ENCODE peak calls at places on chromosomes 3 and 15, in seven cellular contexts. J, L, K, F, Y, R and O are unnamed samples.

GRCh38 chr15:25784876-25785642 is 78.1 kb downstream of the ATP10A start:
- DNase-seq in J (no peak), L (no peak), K (no peak), F (no peak), Y (no peak), R (no peak), O (no peak)

GRCh38 chr3:50251220-50251619 is 15.2 kb downstream of the GNAI2 start:
- DNase-seq in J (no peak), L (peak), K (no peak), F (no peak), Y (no peak), R (no peak), O (no peak)

GRCh38 chr3:9583792-9584191 is 30.2 kb upstream of the LHFPL4 start:
- DNase-seq in J (no peak), L (no peak), K (no peak), F (no peak), Y (no peak), R (no peak), O (no peak)

GRCh38 chr3:50382271-50382670 is 22.9 kb upstream of the TMEM115 start:
- DNase-seq in J (no peak), L (no peak), K (no peak), F (no peak), Y (no peak), R (no peak), O (no peak)

GRCh38 chr15:69074011-69074842 is 59.7 kb downstream of the NOX5 start:
- DNase-seq in J (peak), L (peak), K (no peak), F (peak), Y (peak), R (no peak), O (peak)

GRCh38 chr15:52076889-52077781 is 35.4 kb downstream of the BCL2L10 start:
- DNase-seq in J (peak), L (peak), K (peak), F (no peak), Y (no peak), R (peak), O (no peak)

GRCh38 chr15:92616621-92617179 is 38.9 kb downstream of the FAM174B start:
- DNase-seq in J (no peak), L (peak), K (no peak), F (no peak), Y (no peak), R (no peak), O (no peak)

GRCh38 chr3:23501201-23501824 is 298.2 kb downstream of the UBE2E2 start:
- DNase-seq in J (no peak), L (no peak), K (no peak), F (no peak), Y (no peak), R (no peak), O (no peak)

GRCh38 chr3:15989419-15989818 is 185.1 kb upstream of the GALNT15 start:
- DNase-seq in J (no peak), L (no peak), K (no peak), F (no peak), Y (no peak), R (no peak), O (no peak)

GRCh38 chr3:108755686-108756085 is 1.5 kb downstream of the RETNLB start:
- DNase-seq in J (no peak), L (no peak), K (no peak), F (no peak), Y (no peak), R (no peak), O (no peak)

GRCh38 chr15:46296797-46297196 is 662.0 kb downstream of the SQOR start:
- DNase-seq in J (no peak), L (no peak), K (no peak), F (no peak), Y (no peak), R (no peak), O (no peak)

GRCh38 chr15:71639531-71639930 is 170.8 kb upstream of the NR2E3 start:
- DNase-seq in J (no peak), L (no peak), K (no peak), F (no peak), Y (no peak), R (no peak), O (no peak)

GRCh38 chr3:47634996-47635395 is 56.3 kb upstream of the CSPG5 start:
- DNase-seq in J (no peak), L (no peak), K (no peak), F (no peak), Y (no peak), R (no peak), O (no peak)

GRCh38 chr3:97821810-97822775 is at the start of gene CRYBG3:
- DNase-seq in J (peak), L (peak), K (peak), F (peak), Y (peak), R (peak), O (peak)

GRCh38 chr3:129627350-129628168 is 21.1 kb upstream of the PLXND1 start:
- DNase-seq in J (peak), L (no peak), K (peak), F (peak), Y (peak), R (peak), O (peak)

DNA sequence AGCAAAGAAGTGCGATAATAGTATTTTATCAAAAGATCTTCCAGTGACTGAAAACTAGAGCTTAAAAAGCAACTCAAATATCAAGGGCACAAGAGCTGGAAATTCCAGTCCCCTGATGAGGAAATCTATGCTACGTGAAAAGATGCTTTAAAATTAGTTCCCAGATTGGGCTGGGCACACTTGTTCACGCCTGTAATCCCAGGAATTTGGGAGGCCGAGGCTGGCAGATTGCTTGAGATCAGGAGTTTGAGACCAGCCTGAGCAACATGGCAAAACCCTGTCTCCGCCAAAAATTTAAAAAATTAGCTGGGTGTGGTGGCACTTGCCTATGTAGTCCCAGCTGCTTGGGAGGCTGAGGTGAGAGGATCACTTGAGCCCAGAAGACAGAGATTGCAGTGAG is 138.8 kb downstream of the SEMA6D start:
- DNase-seq in J (no peak), L (no peak), K (no peak), F (no peak), Y (no peak), R (no peak), O (no peak)
- TF ChIP-seq JUND in J (no peak), L (no peak), K (no peak), F (no peak), Y (no peak), R (no peak), O (no peak)

GRCh38 chr3:88057650-88058321 is 1.0 kb downstream of the CGGBP1 start:
- DNase-seq in J (no peak), L (no peak), K (no peak), F (no peak), Y (no peak), R (no peak), O (peak)

GRCh38 chr3:88061749-88062148 is 2.7 kb downstream of the ZNF654 start:
- DNase-seq in J (no peak), L (no peak), K (no peak), F (no peak), Y (no peak), R (no peak), O (no peak)

GRCh38 chr3:88058593-88059379 is at the start of the genes CGGBP1 and ZNF654:
- DNase-seq in J (peak), L (peak), K (peak), F (peak), Y (peak), R (peak), O (peak)

GRCh38 chr3:88058322-88058592 is 548 bp downstream of the CGGBP1 start:
- DNase-seq in J (peak), L (no peak), K (no peak), F (no peak), Y (no peak), R (no peak), O (no peak)

GRCh38 chr3:88059380-88060160 is 515 bp downstream of the ZNF654 start:
- DNase-seq in J (no peak), L (peak), K (no peak), F (peak), Y (no peak), R (no peak), O (peak)
- TF ChIP-seq JUND in J (no peak), L (no peak), K (no peak), F (no peak), Y (no peak), R (no peak), O (no peak)

DNA sequence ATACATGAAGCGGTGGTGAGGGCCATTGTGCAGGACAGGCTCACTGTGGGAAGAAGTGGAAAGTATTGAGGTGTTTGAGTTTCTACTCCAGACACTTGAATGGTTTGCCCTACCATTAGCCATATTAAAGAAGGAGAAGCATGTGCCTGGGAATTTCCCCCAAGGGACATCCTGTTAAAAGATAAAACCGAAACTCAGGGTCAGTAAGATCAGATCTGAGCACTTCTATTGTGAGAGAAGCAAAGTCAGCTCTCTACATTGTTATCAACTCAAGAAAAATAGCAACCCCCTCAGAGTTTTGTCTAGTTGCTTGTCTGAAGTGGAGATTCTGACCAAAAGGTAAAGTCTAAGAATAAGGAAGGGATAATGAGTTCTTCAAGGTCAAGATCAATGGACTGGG is 269.8 kb downstream of the CHST2 start:
- DNase-seq in J (no peak), L (no peak), K (no peak), F (no peak), Y (no peak), R (no peak), O (no peak)
- TF ChIP-seq JUND in J (no peak), L (no peak), K (no peak), F (no peak), Y (no peak), R (no peak), O (no peak)

DNA sequence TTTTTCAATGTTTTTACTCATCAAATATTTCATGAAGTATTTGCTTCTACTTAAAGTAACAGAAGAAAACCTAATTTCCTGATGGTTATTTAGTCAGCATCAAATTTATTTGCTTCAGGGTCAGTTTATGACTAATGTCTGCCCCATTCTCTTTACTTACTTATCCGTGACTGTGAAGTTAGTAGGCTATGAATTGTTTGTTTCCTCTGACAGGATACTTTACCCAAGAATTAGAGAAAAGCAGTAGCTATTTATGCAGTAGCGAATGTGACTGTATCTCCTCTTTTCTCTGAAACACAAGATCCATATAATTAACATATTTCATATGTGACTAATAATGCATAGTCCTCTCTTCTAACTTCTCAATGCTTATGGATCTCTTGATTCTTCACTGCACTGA is 329.9 kb upstream of the ROBO1 start:
- DNase-seq in J (no peak), L (no peak), K (no peak), F (no peak), Y (no peak), R (no peak), O (no peak)
- TF ChIP-seq JUND in J (no peak), L (no peak), K (no peak), F (no peak), Y (no peak), R (no peak), O (no peak)

GRCh38 chr15:94230436-94230885 is 900 bp upstream of the MCTP2 start:
- DNase-seq in J (no peak), L (no peak), K (no peak), F (no peak), Y (no peak), R (no peak), O (no peak)
- TF ChIP-seq JUND in J (no peak), L (no peak), K (no peak), F (no peak), Y (no peak), R (no peak), O (no peak)

GRCh38 chr3:141392416-141392815 is 24.1 kb downstream of the ZBTB38 start:
- DNase-seq in J (no peak), L (no peak), K (no peak), F (no peak), Y (no peak), R (no peak), O (no peak)
- TF ChIP-seq JUND in J (no peak), L (no peak), K (no peak), F (no peak), Y (no peak), R (no peak), O (no peak)

DNA sequence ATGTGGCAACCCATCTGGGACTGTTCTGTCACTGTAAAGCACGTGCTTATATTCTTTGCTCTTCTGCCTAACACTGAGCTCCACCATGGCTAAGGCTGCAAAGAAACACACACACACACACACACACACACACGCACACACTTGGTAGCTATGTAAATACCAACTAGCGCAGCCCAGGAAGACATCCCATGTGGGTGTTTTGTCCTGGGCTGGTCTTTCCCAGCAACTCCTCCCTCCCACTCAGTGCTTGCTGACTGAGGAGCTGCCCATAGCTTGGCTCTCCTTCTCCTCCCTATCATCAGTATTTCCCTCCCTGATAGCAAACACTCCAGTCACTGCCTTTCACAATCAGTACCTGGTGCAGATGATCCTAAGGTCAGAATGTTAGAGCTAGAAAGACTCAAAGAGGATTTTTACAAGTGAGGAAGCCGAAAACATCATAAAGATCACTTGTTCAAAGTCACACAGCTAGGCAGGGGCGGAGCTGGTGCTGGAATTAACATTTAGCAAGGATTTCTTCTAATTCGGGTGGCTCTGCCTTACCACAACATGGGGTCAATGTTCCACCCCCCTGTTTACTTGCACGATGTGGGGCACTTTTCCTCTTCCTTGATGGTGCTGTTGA is 377.1 kb upstream of the TBL1XR1 start:
- DNase-seq in J (peak), L (peak), K (no peak), F (no peak), Y (no peak), R (no peak), O (no peak)
- TF ChIP-seq JUND in J (no peak), L (no peak), K (no peak), F (no peak), Y (no peak), R (no peak), O (no peak)

GRCh38 chr3:184379375-184380209 is at the start of gene CHRD:
- DNase-seq in J (no peak), L (no peak), K (no peak), F (no peak), Y (no peak), R (no peak), O (no peak)
- TF ChIP-seq JUND in J (no peak), L (no peak), K (no peak), F (no peak), Y (no peak), R (no peak), O (no peak)